ENCODE peak calls at places on chromosomes 11 and 22, in five cellular contexts. One of them, this sample, is unnamed.

GRCh38 chr11:125504580-125504979 is 8.5 kb upstream of the FEZ1 start:
- DNase-seq in neuronal stem cell: no peak
- DNase-seq in H9: no peak
- DNase-seq in H1: no peak
- DNase-seq in trophoblast cell: no peak
- DNase-seq in this sample: no peak

GRCh38 chr11:118544010-118544646 is 13.1 kb downstream of the TMEM25 start:
- DNase-seq in H9: no peak
- DNase-seq in H1: no peak
- DNase-seq in trophoblast cell: peak; percentile 61
- DNase-seq in neuronal stem cell: no peak
- DNase-seq in this sample: no peak

GRCh38 chr11:122162095-122162494 is 46.1 kb upstream of the BLID start:
- DNase-seq in H9: no peak
- DNase-seq in trophoblast cell: no peak
- DNase-seq in neuronal stem cell: no peak
- DNase-seq in H1: no peak
- DNase-seq in this sample: peak; percentile 73

GRCh38 chr11:3837793-3838192 is 3.0 kb downstream of the RHOG start:
- DNase-seq in H1: no peak
- DNase-seq in trophoblast cell: no peak
- DNase-seq in H9: no peak
- DNase-seq in neuronal stem cell: no peak
- DNase-seq in this sample: no peak

GRCh38 chr11:86608251-86608799 is 64.1 kb downstream of the ME3 start:
- DNase-seq in trophoblast cell: peak; percentile 38
- DNase-seq in H1: peak; percentile 53
- DNase-seq in neuronal stem cell: no peak
- DNase-seq in H9: peak; percentile 64
- DNase-seq in this sample: peak; percentile 80

GRCh38 chr22:38982008-38982927 is at the start of gene APOBEC3B:
- DNase-seq in H9: peak; percentile 78
- DNase-seq in trophoblast cell: peak; percentile 95
- DNase-seq in neuronal stem cell: peak; percentile 41
- DNase-seq in H1: no peak
- DNase-seq in this sample: peak; percentile 97

GRCh38 chr11:125369808-125370207 is 126.3 kb downstream of the FEZ1 start:
- DNase-seq in H9: no peak
- DNase-seq in neuronal stem cell: no peak
- DNase-seq in trophoblast cell: no peak
- DNase-seq in H1: no peak
- DNase-seq in this sample: no peak

GRCh38 chr11:45455536-45455935 is 169.4 kb upstream of the SYT13 start:
- DNase-seq in trophoblast cell: no peak
- DNase-seq in neuronal stem cell: no peak
- DNase-seq in H1: no peak
- DNase-seq in H9: no peak
- DNase-seq in this sample: no peak

GRCh38 chr22:18970948-18971315 is 34.8 kb upstream of the PRODH start:
- DNase-seq in H9: no peak
- DNase-seq in neuronal stem cell: no peak
- DNase-seq in H1: no peak
- DNase-seq in trophoblast cell: no peak
- DNase-seq in this sample: no peak

GRCh38 chr22:21450320-21450831 is 16.8 kb upstream of the TMEM191C start:
- DNase-seq in trophoblast cell: no peak
- DNase-seq in neuronal stem cell: no peak
- DNase-seq in H1: peak; percentile 59
- DNase-seq in H9: peak; percentile 30
- DNase-seq in this sample: no peak

GRCh38 chr11:70367071-70367470 is 31.3 kb upstream of the CTTN start:
- DNase-seq in H9: no peak
- DNase-seq in trophoblast cell: no peak
- DNase-seq in H1: peak; percentile 41
- DNase-seq in neuronal stem cell: no peak
- DNase-seq in this sample: peak; percentile 77

GRCh38 chr11:91703042-91703441 is 521.6 kb upstream of the FAT3 start:
- DNase-seq in neuronal stem cell: no peak
- DNase-seq in H9: no peak
- DNase-seq in trophoblast cell: no peak
- DNase-seq in H1: no peak
- DNase-seq in this sample: no peak

GRCh38 chr11:41382927-41383326 is 76.5 kb downstream of the LRRC4C start:
- DNase-seq in H1: no peak
- DNase-seq in neuronal stem cell: no peak
- DNase-seq in H9: no peak
- DNase-seq in trophoblast cell: no peak
- DNase-seq in this sample: no peak

GRCh38 chr22:36352775-36353507 is 34.8 kb downstream of the MYH9 start:
- DNase-seq in trophoblast cell: no peak
- DNase-seq in neuronal stem cell: no peak
- DNase-seq in H9: no peak
- DNase-seq in H1: no peak
- DNase-seq in this sample: no peak

GRCh38 chr11:131423715-131424114 is 53.3 kb downstream of the NTM start:
- DNase-seq in H9: no peak
- DNase-seq in trophoblast cell: peak; percentile 96
- DNase-seq in H1: no peak
- DNase-seq in neuronal stem cell: no peak
- DNase-seq in this sample: peak; percentile 29

GRCh38 chr22:39351689-39352214 is 2.0 kb downstream of the SYNGR1 start:
- DNase-seq in H9: peak; percentile 43
- DNase-seq in H1: no peak
- DNase-seq in neuronal stem cell: no peak
- DNase-seq in trophoblast cell: no peak
- DNase-seq in this sample: peak; percentile 28

GRCh38 chr11:76750067-76750466 is 33.1 kb upstream of the TSKU start:
- DNase-seq in H1: no peak
- DNase-seq in neuronal stem cell: no peak
- DNase-seq in trophoblast cell: no peak
- DNase-seq in H9: no peak
- DNase-seq in this sample: no peak

GRCh38 chr11:74004046-74004693 is 4.7 kb downstream of the UCP3 start:
- DNase-seq in neuronal stem cell: no peak
- DNase-seq in H1: no peak
- DNase-seq in H9: no peak
- DNase-seq in trophoblast cell: no peak
- DNase-seq in this sample: no peak

GRCh38 chr11:92224394-92225205 is at the start of gene FAT3:
- DNase-seq in H1: peak; percentile 77
- DNase-seq in neuronal stem cell: peak; percentile 81
- DNase-seq in trophoblast cell: no peak
- DNase-seq in H9: peak; percentile 67
- DNase-seq in this sample: peak; percentile 52

GRCh38 chr11:130312046-130312445 is 2.7 kb downstream of the ZBTB44 start:
- DNase-seq in trophoblast cell: no peak
- DNase-seq in H1: no peak
- DNase-seq in H9: no peak
- DNase-seq in neuronal stem cell: no peak
- DNase-seq in this sample: no peak

GRCh38 chr11:82902086-82902485 is 550 bp downstream of the DDIAS start:
- DNase-seq in neuronal stem cell: no peak
- DNase-seq in trophoblast cell: no peak
- DNase-seq in H9: no peak
- DNase-seq in H1: no peak
- DNase-seq in this sample: no peak

GRCh38 chr22:46045459-46046298 is 68.7 kb upstream of the WNT7B start:
- DNase-seq in neuronal stem cell: no peak
- DNase-seq in H9: no peak
- DNase-seq in H1: no peak
- DNase-seq in trophoblast cell: no peak
- DNase-seq in this sample: no peak

GRCh38 chr11:45872513-45873356 is 12.7 kb upstream of the MAPK8IP1 start:
- DNase-seq in H1: peak; percentile 86
- DNase-seq in neuronal stem cell: peak; percentile 72
- DNase-seq in trophoblast cell: peak; percentile 73
- DNase-seq in H9: peak; percentile 93
- DNase-seq in this sample: peak; percentile 98

GRCh38 chr11:57244911-57245310 is 7.9 kb upstream of the APLNR start:
- DNase-seq in H9: no peak
- DNase-seq in neuronal stem cell: no peak
- DNase-seq in H1: no peak
- DNase-seq in trophoblast cell: no peak
- DNase-seq in this sample: no peak

GRCh38 chr22:33354928-33355327 is 296.7 kb upstream of the SYN3 start:
- DNase-seq in H1: no peak
- DNase-seq in H9: no peak
- DNase-seq in trophoblast cell: no peak
- DNase-seq in neuronal stem cell: no peak
- DNase-seq in this sample: no peak

GRCh38 chr11:93032580-93032979 is 63.1 kb downstream of the MTNR1B start:
- DNase-seq in H1: no peak
- DNase-seq in neuronal stem cell: no peak
- DNase-seq in H9: no peak
- DNase-seq in trophoblast cell: no peak
- DNase-seq in this sample: no peak

GRCh38 chr11:102274628-102275027 is 42.7 kb upstream of the BIRC3 start:
- DNase-seq in neuronal stem cell: no peak
- DNase-seq in trophoblast cell: no peak
- DNase-seq in H9: no peak
- DNase-seq in H1: no peak
- DNase-seq in this sample: no peak

GRCh38 chr22:39448205-39449054 is 8.4 kb upstream of the MGAT3 start:
- DNase-seq in neuronal stem cell: no peak
- DNase-seq in trophoblast cell: peak; percentile 33
- DNase-seq in H9: no peak
- DNase-seq in H1: no peak
- DNase-seq in this sample: no peak

GRCh38 chr22:27603823-27604190 is 197.7 kb downstream of the MN1 start:
- DNase-seq in H1: no peak
- DNase-seq in trophoblast cell: no peak
- DNase-seq in neuronal stem cell: no peak
- DNase-seq in H9: no peak
- DNase-seq in this sample: no peak

DNA sequence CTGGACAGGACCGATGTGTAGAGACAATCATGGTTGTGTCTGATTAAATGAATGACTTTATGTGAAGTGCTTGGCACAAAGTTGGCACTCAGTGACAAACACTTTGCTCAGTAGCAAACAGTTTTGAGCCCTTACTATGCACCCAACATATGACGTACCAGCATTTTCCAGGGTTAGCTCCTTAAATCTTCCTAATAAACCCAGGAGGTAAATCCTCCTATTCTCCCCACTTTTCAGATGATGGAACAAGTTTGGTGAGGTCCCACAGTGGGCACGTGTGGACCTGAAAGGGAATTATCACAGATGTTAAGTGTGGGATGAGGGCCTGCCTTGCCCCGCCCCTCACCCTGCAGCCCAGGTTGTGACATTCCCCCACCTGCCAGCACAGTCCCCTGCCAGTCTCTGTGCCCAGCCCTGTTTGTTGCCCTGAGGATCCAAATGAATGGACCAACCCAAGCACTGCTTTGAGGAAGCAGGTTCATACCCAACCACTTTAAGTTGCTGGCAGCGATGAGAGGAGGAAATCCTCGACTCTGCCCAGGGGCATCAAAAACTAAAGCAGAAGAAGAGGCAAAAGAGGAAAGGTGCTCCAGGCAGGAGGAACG is 6.6 kb upstream of the CARD10 start:
- DNase-seq in H1: no peak
- DNase-seq in H9: no peak
- DNase-seq in neuronal stem cell: no peak
- DNase-seq in trophoblast cell: no peak
- DNase-seq in this sample: no peak
- H2AK5ac ChIP-seq in H1: no peak overlapping the region
- H2AK5ac ChIP-seq in H9: no peak overlapping the region
- H2AK5ac ChIP-seq in neuronal stem cell: no peak overlapping the region
- H2AK5ac ChIP-seq in trophoblast cell: no peak overlapping the region
- H2AK5ac ChIP-seq in this sample: no peak overlapping the region

DNA sequence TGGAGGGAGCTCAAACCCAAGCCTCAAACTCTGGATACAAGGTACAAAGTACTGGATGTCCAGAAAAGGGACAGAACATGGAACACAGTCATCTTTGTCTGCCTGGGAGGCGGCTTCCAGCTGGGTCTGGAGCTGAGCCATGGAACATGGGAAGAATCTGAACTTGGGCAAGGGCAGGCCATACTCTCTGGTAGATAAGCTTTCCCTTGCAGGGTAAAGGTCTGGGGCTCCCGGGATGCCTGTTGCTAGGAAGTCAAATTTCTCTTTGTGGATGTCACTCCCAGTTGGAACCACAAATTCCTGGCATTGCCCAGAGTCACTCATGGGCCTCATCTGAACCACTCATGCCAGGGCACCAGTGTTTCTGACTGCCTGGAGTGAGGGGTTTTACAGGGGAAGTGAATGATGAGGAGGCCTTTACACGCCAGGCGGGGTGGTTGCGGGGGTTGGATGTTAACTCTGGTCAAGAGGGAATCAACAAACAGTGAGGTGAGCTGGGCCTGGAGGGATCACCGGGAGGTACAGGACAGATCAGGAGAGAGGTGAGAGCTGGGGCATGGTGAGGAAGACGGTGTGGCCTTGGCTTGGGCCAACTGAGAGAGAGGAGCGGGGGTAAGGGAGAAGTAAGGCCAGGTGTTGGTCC is 5.7 kb downstream of the FTH1 start:
- DNase-seq in H1: no peak
- DNase-seq in H9: no peak
- DNase-seq in neuronal stem cell: no peak
- DNase-seq in trophoblast cell: peak; percentile 26
- DNase-seq in this sample: peak; percentile 64
- H3K4ac ChIP-seq in H1: no peak overlapping the region
- H3K4ac ChIP-seq in H9: no peak overlapping the region
- H3K4ac ChIP-seq in neuronal stem cell: no peak overlapping the region
- H3K4ac ChIP-seq in trophoblast cell: no peak overlapping the region
- H3K4ac ChIP-seq in this sample: no peak overlapping the region

GRCh38 chr11:108037636-108038035 is 28.9 kb downstream of the CUL5 start:
- DNase-seq in H1: no peak
- DNase-seq in neuronal stem cell: no peak
- DNase-seq in H9: no peak
- DNase-seq in trophoblast cell: peak; percentile 57
- DNase-seq in this sample: peak; percentile 35
- H2BK12ac ChIP-seq in H1: no peak overlapping the region
- H2BK12ac ChIP-seq in neuronal stem cell: no peak overlapping the region
- H2BK12ac ChIP-seq in H9: no peak overlapping the region
- H2BK12ac ChIP-seq in trophoblast cell: no peak overlapping the region
- H2BK12ac ChIP-seq in this sample: no peak overlapping the region

DNA sequence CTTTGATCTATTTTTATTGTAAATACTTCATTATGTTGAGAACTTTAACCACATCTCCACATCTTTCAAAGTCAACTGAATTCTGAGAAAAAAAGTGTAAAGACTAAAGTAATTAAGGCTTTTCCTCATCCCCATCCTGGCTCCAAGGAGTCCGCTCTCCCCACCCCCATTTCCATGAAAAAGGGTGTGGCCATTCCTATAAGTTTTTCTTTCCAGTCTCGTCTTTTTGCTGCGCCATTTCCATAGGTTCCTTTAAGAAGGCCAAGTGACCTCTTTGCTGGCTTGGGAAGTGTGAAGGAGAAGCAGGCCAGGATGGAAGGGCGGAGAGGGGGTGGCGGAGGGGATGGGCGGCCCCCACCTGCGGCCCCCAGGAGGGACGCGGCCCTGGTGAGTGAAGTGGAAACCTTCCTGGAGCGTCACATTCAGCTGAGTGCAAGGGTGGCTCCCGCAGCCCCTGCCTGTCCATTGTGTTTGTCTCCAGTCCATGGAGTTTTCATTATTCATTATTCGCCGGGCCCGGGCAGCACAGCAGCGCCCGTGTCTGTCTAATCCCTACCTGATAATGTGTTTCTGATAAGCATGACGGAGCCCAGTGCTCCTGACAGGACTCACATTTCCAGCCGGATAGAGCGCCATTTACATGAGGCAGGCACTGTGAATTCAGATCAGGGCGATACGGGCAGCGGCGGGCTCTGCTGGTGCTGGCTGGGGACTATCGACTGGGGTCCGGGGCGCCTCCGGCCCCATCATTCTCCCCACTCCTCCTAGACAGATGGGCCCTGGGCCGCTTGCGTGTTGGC is 739.8 kb downstream of the OPCML start:
- DNase-seq in neuronal stem cell: no peak
- DNase-seq in trophoblast cell: no peak
- DNase-seq in H1: no peak
- DNase-seq in H9: peak; percentile 49
- DNase-seq in this sample: no peak
- H2AK5ac ChIP-seq in neuronal stem cell: no peak overlapping the region
- H2AK5ac ChIP-seq in trophoblast cell: no peak overlapping the region
- H2AK5ac ChIP-seq in H1: no peak overlapping the region
- H2AK5ac ChIP-seq in H9: no peak overlapping the region
- H2AK5ac ChIP-seq in this sample: no peak overlapping the region